ENCODE peak calls at places on chromosome 1, in seven cellular contexts. B is stomach, J is A549, H is ovary, R is SK-N-SH, L is upper lobe of left lung, W is GM12878. G is an unnamed sample.
A peak's percentile ranks its signal among the peaks of the same experiment; 100 is the strongest.

GRCh38 chr1:219247441-219247840 is 73.8 kb downstream of the LYPLAL1 start:
- DNase-seq in R (no peak), L (no peak), J (no peak), W (no peak), B (no peak), H (no peak), G (no peak)

GRCh38 chr1:101193733-101194169 is 43.1 kb upstream of the S1PR1 start:
- DNase-seq in J (no peak), W (no peak), H (no peak), L (no peak), B (no peak), R (no peak), G (no peak)

GRCh38 chr1:2049517-2050481 is at the start of gene PRKCZ:
- DNase-seq in H (peak; percentile 76), L (peak; percentile 92), R (peak; percentile 97), W (peak; percentile 28), J (peak; percentile 76), B (peak; percentile 97), G (peak; percentile 84)

GRCh38 chr1:37663426-37664000 is 28.8 kb upstream of the CDCA8 start:
- DNase-seq in H (no peak), J (no peak), R (no peak), B (no peak), W (no peak), L (no peak), G (no peak)

GRCh38 chr1:1959840-1960479 is 40.9 kb upstream of the TMEM52 start:
- DNase-seq in H (peak; percentile 92), R (peak; percentile 97), B (peak; percentile 88), L (peak; percentile 81), W (no peak), J (peak; percentile 89), G (no peak)

GRCh38 chr1:201143726-201144635 is 10.3 kb downstream of the TMEM9 start:
- DNase-seq in B (no peak), R (no peak), J (no peak), L (no peak), W (no peak), H (no peak), G (peak; percentile 58)

GRCh38 chr1:227738820-227739219 is 3.6 kb downstream of the SNAP47 start:
- DNase-seq in B (no peak), W (no peak), R (no peak), J (no peak), H (no peak), L (no peak), G (no peak)

GRCh38 chr1:202848191-202848542 is 37.4 kb downstream of the PCAT6 start:
- DNase-seq in J (no peak), W (peak; percentile 19), L (no peak), H (no peak), B (no peak), R (no peak), G (no peak)

GRCh38 chr1:115466433-115466832 is 128.4 kb upstream of the NGF start:
- DNase-seq in J (no peak), R (no peak), B (no peak), W (no peak), H (no peak), L (no peak), G (no peak)

GRCh38 chr1:24786191-24786590 is 40.9 kb downstream of the CLIC4 start:
- DNase-seq in J (no peak), B (no peak), W (no peak), R (no peak), L (no peak), H (no peak), G (no peak)

GRCh38 chr1:218164111-218164929 is 120.8 kb upstream of the RRP15 start:
- DNase-seq in B (no peak), L (no peak), R (peak; percentile 76), J (peak; percentile 13), H (no peak), W (no peak), G (no peak)

GRCh38 chr1:88774151-88774556 is 90.1 kb downstream of the PKN2 start:
- DNase-seq in B (peak; percentile 42), H (no peak), L (no peak), R (no peak), W (no peak), J (peak; percentile 9), G (no peak)
- TF ChIP-seq EP300 in B (no peak), H (no peak), L (no peak), R (no peak), W (no peak), J (no peak), G (no peak)

GRCh38 chr1:7954683-7955082 is 6.8 kb upstream of the PARK7 start:
- DNase-seq in L (no peak), W (no peak), B (no peak), J (no peak), R (no peak), H (no peak), G (no peak)
- H3K27ac ChIP-seq in L (peak overlapping the region; percentile 84), W (peak overlapping the region; percentile 78), B (peak overlapping the region; percentile 92), J (peak overlapping the region; percentile 92), R (peak overlapping the region; percentile 78), H (peak overlapping the region; percentile 3), G (peak overlapping the region; percentile 69)

GRCh38 chr1:33429846-33430750 is 797 bp downstream of the PHC2 start:
- DNase-seq in J (peak; percentile 5), R (no peak), H (peak; percentile 68), B (peak; percentile 51), L (peak; percentile 25), W (no peak), G (peak; percentile 67)
- TF ChIP-seq EP300 in J (no peak), R (no peak), H (no peak), B (no peak), L (no peak), W (no peak), G (no peak)

GRCh38 chr1:234776256-234776874 is 166.4 kb upstream of the IRF2BP2 start:
- DNase-seq in H (no peak), B (peak; percentile 29), R (no peak), W (no peak), L (no peak), J (no peak), G (peak; percentile 84)

GRCh38 chr1:234776875-234777849 is 167.2 kb upstream of the IRF2BP2 start:
- DNase-seq in B (no peak), W (no peak), H (no peak), J (no peak), R (no peak), L (peak; percentile 55), G (no peak)

GRCh38 chr1:234775477-234776246 is 165.7 kb upstream of the IRF2BP2 start:
- DNase-seq in H (no peak), B (peak; percentile 25), W (no peak), J (no peak), L (peak; percentile 62), R (no peak), G (peak; percentile 67)

GRCh38 chr1:234773936-234774677 is 164.1 kb upstream of the IRF2BP2 start:
- DNase-seq in R (no peak), B (peak; percentile 13), H (no peak), J (no peak), L (no peak), W (no peak), G (peak; percentile 29)

DNA sequence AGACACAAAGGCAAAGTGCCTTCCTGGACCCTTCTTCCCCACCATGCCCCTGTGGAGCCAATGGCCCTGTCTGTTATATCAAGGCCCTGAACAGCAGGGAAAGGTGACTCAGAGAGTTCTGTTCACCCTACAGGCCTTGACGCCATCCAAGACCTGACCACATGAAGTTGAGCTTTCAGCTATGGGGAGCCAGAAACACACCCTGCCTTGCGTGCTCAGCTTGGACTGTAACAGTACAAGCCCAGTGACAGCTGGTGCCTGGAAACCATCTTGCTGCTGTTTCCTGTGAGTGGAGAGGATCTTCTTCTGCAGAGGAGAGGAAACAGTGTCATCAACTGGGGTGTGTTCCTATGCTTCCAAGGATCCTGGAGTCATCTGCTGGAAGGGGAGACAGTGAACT is 165.0 kb upstream of the IRF2BP2 start:
- DNase-seq in W (no peak), R (no peak), L (no peak), J (no peak), B (peak; percentile 18), H (no peak), G (peak; percentile 74)
- H3K27ac ChIP-seq in W (no peak overlapping the region), R (no peak overlapping the region), L (peak overlapping the region; percentile 52), J (no peak overlapping the region), B (no peak overlapping the region), H (no peak overlapping the region), G (no peak overlapping the region)

GRCh38 chr1:7769673-7770412 is 1.3 kb upstream of the VAMP3 start:
- DNase-seq in J (no peak), H (no peak), W (no peak), B (no peak), R (no peak), L (no peak), G (no peak)
- TF ChIP-seq EP300 in J (no peak), H (no peak), W (no peak), B (no peak), R (no peak), L (no peak), G (no peak)

GRCh38 chr1:25807480-25808390 is 7.7 kb downstream of the SELENON start:
- DNase-seq in B (no peak), L (no peak), W (no peak), R (no peak), J (no peak), H (no peak), G (no peak)

GRCh38 chr1:25808481-25809244 is 8.7 kb downstream of the SELENON start:
- DNase-seq in J (no peak), L (no peak), B (no peak), R (no peak), W (no peak), H (no peak), G (no peak)

GRCh38 chr1:25810341-25811299 is 9.1 kb upstream of the MTFR1L start:
- DNase-seq in H (peak; percentile 84), R (peak; percentile 90), W (no peak), J (peak; percentile 54), B (peak; percentile 79), L (peak; percentile 75), G (no peak)

GRCh38 chr1:25809929-25810328 is 9.8 kb upstream of the MTFR1L start:
- DNase-seq in J (no peak), B (no peak), H (no peak), R (no peak), L (no peak), W (no peak), G (no peak)

GRCh38 chr1:25809283-25809926 is 9.4 kb downstream of the SELENON start:
- DNase-seq in L (no peak), J (no peak), H (no peak), R (no peak), B (peak; percentile 53), W (no peak), G (no peak)
- H3K27ac ChIP-seq in L (no peak overlapping the region), J (no peak overlapping the region), H (no peak overlapping the region), R (no peak overlapping the region), B (no peak overlapping the region), W (no peak overlapping the region), G (no peak overlapping the region)

DNA sequence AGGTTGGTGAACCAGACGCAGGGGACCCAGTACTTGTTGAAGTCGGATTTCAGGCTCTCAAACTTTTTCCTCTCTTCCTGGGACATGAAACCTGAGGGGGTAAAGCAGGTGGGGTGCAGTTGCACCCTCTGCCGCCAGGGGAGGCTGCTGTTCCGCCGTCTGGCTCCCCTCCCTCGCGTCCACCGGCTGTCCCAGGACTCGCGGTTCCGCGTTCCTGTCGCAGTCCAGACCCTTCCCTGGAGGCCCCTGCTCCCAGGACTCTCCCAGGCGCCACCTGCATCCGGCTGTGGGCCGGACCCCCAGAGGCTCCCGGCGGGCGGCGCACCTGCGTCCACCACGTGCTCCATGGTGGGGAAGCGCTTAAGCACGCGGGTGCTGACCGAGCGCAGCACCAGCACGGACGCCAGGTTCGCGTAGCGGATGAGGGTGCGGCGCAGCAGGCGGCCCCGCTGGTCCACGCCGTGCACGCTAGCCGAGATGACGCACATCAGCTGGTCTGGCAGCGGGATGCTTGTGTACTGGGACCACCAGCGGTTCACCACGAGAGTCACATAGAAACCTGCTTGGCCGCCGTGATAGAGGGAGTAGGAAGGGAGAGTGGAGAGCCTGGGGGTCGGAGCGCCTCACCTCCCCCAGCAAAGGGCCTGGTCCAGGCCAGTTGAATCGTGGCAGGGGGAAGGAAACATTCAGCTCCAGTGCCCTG is 1.7 kb downstream of the BEST4 start:
- DNase-seq in B (peak; percentile 77), H (peak; percentile 85), L (peak; percentile 84), J (peak; percentile 77), R (peak; percentile 86), W (no peak), G (peak; percentile 83)
- TF ChIP-seq EP300 in B (no peak), H (no peak), L (no peak), J (no peak), R (no peak), W (no peak), G (no peak)

G was measured in suprapubic skin.